ENCODE peak calls at places on chromosomes 2 and 18, in nine cellular contexts. One of them, this sample, is unnamed.
A peak's percentile ranks its signal among the peaks of the same experiment; 100 is the strongest.

GRCh38 chr2:67798536-67799160 is 264.2 kb downstream of the C1D start:
- DNase-seq in left ventricle myocardium inferior: no peak
- DNase-seq in NCI-H1694 treated with DMSO at 0.1 percent for 48 hours: no peak
- DNase-seq in stimulated activated CD8-positive, alpha-beta memory T cell treated with anti-CD3 and anti-CD28 coated beads, Interleukin-7, amount 100 ng/mL, for 4 hours: no peak
- DNase-seq in HFF-Myc: no peak
- DNase-seq in dermis microvascular lymphatic vessel endothelial cell: no peak
- DNase-seq in choroid plexus epithelial cell: no peak
- DNase-seq in T47D: no peak
- DNase-seq in neural crest cell: no peak
- DNase-seq in this sample: no peak

GRCh38 chr2:56191617-56192016 is 7.8 kb downstream of the CCDC85A start:
- DNase-seq in left ventricle myocardium inferior: no peak
- DNase-seq in choroid plexus epithelial cell: peak; percentile 57
- DNase-seq in NCI-H1694 treated with DMSO at 0.1 percent for 48 hours: peak; percentile 65
- DNase-seq in stimulated activated CD8-positive, alpha-beta memory T cell treated with anti-CD3 and anti-CD28 coated beads, Interleukin-7, amount 100 ng/mL, for 4 hours: no peak
- DNase-seq in HFF-Myc: no peak
- DNase-seq in T47D: peak; percentile 76
- DNase-seq in dermis microvascular lymphatic vessel endothelial cell: peak; percentile 67
- DNase-seq in neural crest cell: no peak
- DNase-seq in this sample: peak; percentile 56

GRCh38 chr2:55010915-55011314 is 39.3 kb downstream of the RTN4 start:
- DNase-seq in T47D: no peak
- DNase-seq in choroid plexus epithelial cell: peak; percentile 47
- DNase-seq in left ventricle myocardium inferior: no peak
- DNase-seq in HFF-Myc: no peak
- DNase-seq in dermis microvascular lymphatic vessel endothelial cell: no peak
- DNase-seq in NCI-H1694 treated with DMSO at 0.1 percent for 48 hours: no peak
- DNase-seq in stimulated activated CD8-positive, alpha-beta memory T cell treated with anti-CD3 and anti-CD28 coated beads, Interleukin-7, amount 100 ng/mL, for 4 hours: no peak
- DNase-seq in neural crest cell: no peak
- DNase-seq in this sample: no peak

GRCh38 chr18:22314001-22314400 is 103.7 kb downstream of the CTAGE1 start:
- DNase-seq in dermis microvascular lymphatic vessel endothelial cell: no peak
- DNase-seq in left ventricle myocardium inferior: no peak
- DNase-seq in T47D: no peak
- DNase-seq in NCI-H1694 treated with DMSO at 0.1 percent for 48 hours: no peak
- DNase-seq in choroid plexus epithelial cell: peak; percentile 60
- DNase-seq in HFF-Myc: no peak
- DNase-seq in stimulated activated CD8-positive, alpha-beta memory T cell treated with anti-CD3 and anti-CD28 coated beads, Interleukin-7, amount 100 ng/mL, for 4 hours: no peak
- DNase-seq in neural crest cell: no peak
- DNase-seq in this sample: no peak

GRCh38 chr2:19228720-19229119 is 129.7 kb downstream of the OSR1 start:
- DNase-seq in T47D: peak; percentile 5
- DNase-seq in dermis microvascular lymphatic vessel endothelial cell: no peak
- DNase-seq in HFF-Myc: no peak
- DNase-seq in left ventricle myocardium inferior: no peak
- DNase-seq in choroid plexus epithelial cell: no peak
- DNase-seq in stimulated activated CD8-positive, alpha-beta memory T cell treated with anti-CD3 and anti-CD28 coated beads, Interleukin-7, amount 100 ng/mL, for 4 hours: no peak
- DNase-seq in NCI-H1694 treated with DMSO at 0.1 percent for 48 hours: peak; percentile 56
- DNase-seq in neural crest cell: no peak
- DNase-seq in this sample: no peak

GRCh38 chr2:170170281-170171035 is 7.5 kb upstream of the MYO3B start:
- DNase-seq in T47D: no peak
- DNase-seq in dermis microvascular lymphatic vessel endothelial cell: no peak
- DNase-seq in left ventricle myocardium inferior: no peak
- DNase-seq in HFF-Myc: no peak
- DNase-seq in choroid plexus epithelial cell: no peak
- DNase-seq in stimulated activated CD8-positive, alpha-beta memory T cell treated with anti-CD3 and anti-CD28 coated beads, Interleukin-7, amount 100 ng/mL, for 4 hours: no peak
- DNase-seq in neural crest cell: no peak
- DNase-seq in NCI-H1694 treated with DMSO at 0.1 percent for 48 hours: peak; percentile 40
- DNase-seq in this sample: no peak

GRCh38 chr18:40215981-40216380 is 1739.1 kb upstream of the PIK3C3 start:
- DNase-seq in left ventricle myocardium inferior: no peak
- DNase-seq in stimulated activated CD8-positive, alpha-beta memory T cell treated with anti-CD3 and anti-CD28 coated beads, Interleukin-7, amount 100 ng/mL, for 4 hours: no peak
- DNase-seq in dermis microvascular lymphatic vessel endothelial cell: peak; percentile 0
- DNase-seq in HFF-Myc: no peak
- DNase-seq in NCI-H1694 treated with DMSO at 0.1 percent for 48 hours: no peak
- DNase-seq in neural crest cell: no peak
- DNase-seq in T47D: no peak
- DNase-seq in choroid plexus epithelial cell: no peak
- DNase-seq in this sample: no peak

GRCh38 chr2:13056259-13056843 is 339.6 kb downstream of the TRIB2 start:
- DNase-seq in left ventricle myocardium inferior: no peak
- DNase-seq in HFF-Myc: no peak
- DNase-seq in NCI-H1694 treated with DMSO at 0.1 percent for 48 hours: peak; percentile 39
- DNase-seq in dermis microvascular lymphatic vessel endothelial cell: peak; percentile 34
- DNase-seq in choroid plexus epithelial cell: peak; percentile 50
- DNase-seq in stimulated activated CD8-positive, alpha-beta memory T cell treated with anti-CD3 and anti-CD28 coated beads, Interleukin-7, amount 100 ng/mL, for 4 hours: no peak
- DNase-seq in T47D: peak; percentile 29
- DNase-seq in neural crest cell: no peak
- DNase-seq in this sample: no peak

GRCh38 chr2:17148298-17149228 is 369.7 kb downstream of the RAD51AP2 start:
- DNase-seq in HFF-Myc: no peak
- DNase-seq in stimulated activated CD8-positive, alpha-beta memory T cell treated with anti-CD3 and anti-CD28 coated beads, Interleukin-7, amount 100 ng/mL, for 4 hours: no peak
- DNase-seq in NCI-H1694 treated with DMSO at 0.1 percent for 48 hours: no peak
- DNase-seq in neural crest cell: peak; percentile 9
- DNase-seq in dermis microvascular lymphatic vessel endothelial cell: no peak
- DNase-seq in choroid plexus epithelial cell: peak; percentile 55
- DNase-seq in T47D: no peak
- DNase-seq in left ventricle myocardium inferior: no peak
- DNase-seq in this sample: no peak

GRCh38 chr2:157837851-157838441 is 38.2 kb downstream of the ACVR1 start:
- DNase-seq in T47D: no peak
- DNase-seq in dermis microvascular lymphatic vessel endothelial cell: peak; percentile 71
- DNase-seq in choroid plexus epithelial cell: peak; percentile 62
- DNase-seq in left ventricle myocardium inferior: peak; percentile 33
- DNase-seq in HFF-Myc: no peak
- DNase-seq in NCI-H1694 treated with DMSO at 0.1 percent for 48 hours: peak; percentile 48
- DNase-seq in stimulated activated CD8-positive, alpha-beta memory T cell treated with anti-CD3 and anti-CD28 coated beads, Interleukin-7, amount 100 ng/mL, for 4 hours: no peak
- DNase-seq in neural crest cell: no peak
- DNase-seq in this sample: no peak

GRCh38 chr2:201780674-201781582 is at the start of gene ALS2:
- DNase-seq in dermis microvascular lymphatic vessel endothelial cell: peak; percentile 99
- DNase-seq in HFF-Myc: peak; percentile 100
- DNase-seq in neural crest cell: peak; percentile 89
- DNase-seq in T47D: peak; percentile 97
- DNase-seq in NCI-H1694 treated with DMSO at 0.1 percent for 48 hours: peak; percentile 97
- DNase-seq in stimulated activated CD8-positive, alpha-beta memory T cell treated with anti-CD3 and anti-CD28 coated beads, Interleukin-7, amount 100 ng/mL, for 4 hours: peak; percentile 87
- DNase-seq in left ventricle myocardium inferior: peak; percentile 98
- DNase-seq in choroid plexus epithelial cell: peak; percentile 99
- DNase-seq in this sample: peak; percentile 73

GRCh38 chr2:164778723-164779122 is 62.9 kb downstream of the COBLL1 start:
- DNase-seq in neural crest cell: no peak
- DNase-seq in T47D: no peak
- DNase-seq in stimulated activated CD8-positive, alpha-beta memory T cell treated with anti-CD3 and anti-CD28 coated beads, Interleukin-7, amount 100 ng/mL, for 4 hours: no peak
- DNase-seq in choroid plexus epithelial cell: peak; percentile 41
- DNase-seq in NCI-H1694 treated with DMSO at 0.1 percent for 48 hours: no peak
- DNase-seq in dermis microvascular lymphatic vessel endothelial cell: peak; percentile 29
- DNase-seq in left ventricle myocardium inferior: no peak
- DNase-seq in HFF-Myc: no peak
- DNase-seq in this sample: no peak

GRCh38 chr18:53375641-53376040 is 848.8 kb downstream of the MBD2 start:
- DNase-seq in left ventricle myocardium inferior: no peak
- DNase-seq in stimulated activated CD8-positive, alpha-beta memory T cell treated with anti-CD3 and anti-CD28 coated beads, Interleukin-7, amount 100 ng/mL, for 4 hours: no peak
- DNase-seq in dermis microvascular lymphatic vessel endothelial cell: no peak
- DNase-seq in choroid plexus epithelial cell: no peak
- DNase-seq in HFF-Myc: no peak
- DNase-seq in T47D: peak; percentile 48
- DNase-seq in NCI-H1694 treated with DMSO at 0.1 percent for 48 hours: no peak
- DNase-seq in neural crest cell: no peak
- DNase-seq in this sample: no peak

GRCh38 chr2:143891879-143892308 is 628.0 kb downstream of the ZEB2 start:
- DNase-seq in HFF-Myc: no peak
- DNase-seq in neural crest cell: peak; percentile 8
- DNase-seq in left ventricle myocardium inferior: no peak
- DNase-seq in choroid plexus epithelial cell: no peak
- DNase-seq in NCI-H1694 treated with DMSO at 0.1 percent for 48 hours: no peak
- DNase-seq in dermis microvascular lymphatic vessel endothelial cell: no peak
- DNase-seq in stimulated activated CD8-positive, alpha-beta memory T cell treated with anti-CD3 and anti-CD28 coated beads, Interleukin-7, amount 100 ng/mL, for 4 hours: no peak
- DNase-seq in T47D: no peak
- DNase-seq in this sample: no peak